ENCODE peak calls at places on chromosomes 6 and 20, in seven cellular contexts. A, S, T, Q, U, L and C are unnamed samples.

GRCh38 chr6:151577257-151577656 is 83.4 kb downstream of the CCDC170 start:
- DNase-seq in A (no peak), S (no peak), T (no peak), Q (no peak), U (no peak), L (no peak), C (no peak)

GRCh38 chr6:147676896-147677295 is 168.4 kb downstream of the SAMD5 start:
- DNase-seq in A (no peak), S (no peak), T (no peak), Q (no peak), U (no peak), L (no peak), C (no peak)

GRCh38 chr6:87806098-87806497 is 104.1 kb upstream of the AKIRIN2 start:
- DNase-seq in A (no peak), S (no peak), T (no peak), Q (no peak), U (no peak), L (no peak), C (no peak)

GRCh38 chr6:111625511-111626331 is 20.0 kb upstream of the TRAF3IP2 start:
- DNase-seq in A (no peak), S (peak; percentile 42), T (no peak), Q (no peak), U (no peak), L (peak; percentile 56), C (no peak)

GRCh38 chr6:87494761-87495422 is 22.1 kb downstream of the SLC35A1 start:
- DNase-seq in A (no peak), S (no peak), T (no peak), Q (no peak), U (no peak), L (no peak), C (no peak)

GRCh38 chr20:33667245-33668086 is 723 bp downstream of the ACTL10 start:
- DNase-seq in A (peak; percentile 39), S (peak; percentile 79), T (peak; percentile 97), Q (peak; percentile 69), U (no peak), L (no peak), C (no peak)

GRCh38 chr6:2596222-2596621 is 154.5 kb downstream of the MYLK4 start:
- DNase-seq in A (no peak), S (no peak), T (no peak), Q (no peak), U (no peak), L (no peak), C (no peak)

GRCh38 chr20:44501448-44501847 is 20.4 kb downstream of the SERINC3 start:
- DNase-seq in A (no peak), S (peak; percentile 94), T (no peak), Q (no peak), U (no peak), L (no peak), C (no peak)

GRCh38 chr6:133236898-133237297 is 4.3 kb upstream of the EYA4 start:
- DNase-seq in A (no peak), S (peak; percentile 42), T (no peak), Q (no peak), U (no peak), L (no peak), C (no peak)

GRCh38 chr6:135383297-135383696 is 114.2 kb downstream of the AHI1 start:
- DNase-seq in A (no peak), S (no peak), T (no peak), Q (no peak), U (no peak), L (no peak), C (no peak)

GRCh38 chr6:38039497-38039896 is 220.0 kb downstream of the ZFAND3 start:
- DNase-seq in A (no peak), S (no peak), T (no peak), Q (no peak), U (no peak), L (no peak), C (no peak)

GRCh38 chr6:6556162-6556737 is 32.3 kb upstream of the LY86 start:
- DNase-seq in A (no peak), S (peak; percentile 5), T (no peak), Q (no peak), U (no peak), L (no peak), C (no peak)

GRCh38 chr6:57224769-57225515 is 2.8 kb upstream of the RAB23 start:
- DNase-seq in A (no peak), S (peak; percentile 69), T (no peak), Q (no peak), U (no peak), L (no peak), C (no peak)

GRCh38 chr6:81238390-81238789 is 514.1 kb downstream of the TENT5A start:
- DNase-seq in A (no peak), S (no peak), T (no peak), Q (no peak), U (no peak), L (no peak), C (no peak)

GRCh38 chr6:165580139-165580538 is 82.9 kb downstream of the PDE10A start:
- DNase-seq in A (no peak), S (peak; percentile 62), T (no peak), Q (no peak), U (no peak), L (no peak), C (no peak)

GRCh38 chr20:62736407-62737071 is 27.9 kb downstream of the NTSR1 start:
- DNase-seq in A (no peak), S (no peak), T (no peak), Q (no peak), U (no peak), L (no peak), C (peak; percentile 30)

GRCh38 chr20:19824861-19825260 is 66.8 kb downstream of the RIN2 start:
- DNase-seq in A (no peak), S (no peak), T (no peak), Q (no peak), U (no peak), L (no peak), C (no peak)

GRCh38 chr20:10524643-10525042 is 89.5 kb downstream of the SLX4IP start:
- DNase-seq in A (no peak), S (peak; percentile 50), T (no peak), Q (no peak), U (no peak), L (no peak), C (no peak)

GRCh38 chr6:136326038-136326561 is 36.5 kb upstream of the BCLAF1 start:
- DNase-seq in A (no peak), S (peak; percentile 33), T (no peak), Q (no peak), U (no peak), L (no peak), C (peak; percentile 25)

GRCh38 chr6:132130530-132131298 is 179.5 kb upstream of the CCN2 start:
- DNase-seq in A (no peak), S (peak; percentile 86), T (no peak), Q (no peak), U (no peak), L (peak; percentile 77), C (no peak)

GRCh38 chr20:40970218-40970617 is 58.4 kb upstream of the TOP1 start:
- DNase-seq in A (no peak), S (no peak), T (no peak), Q (no peak), U (no peak), L (no peak), C (no peak)

GRCh38 chr6:14775528-14775927 is 470.3 kb upstream of the JARID2 start:
- DNase-seq in A (no peak), S (no peak), T (no peak), Q (no peak), U (no peak), L (no peak), C (no peak)

GRCh38 chr6:41607736-41608135 is 30.5 kb upstream of the MDFI start:
- DNase-seq in A (no peak), S (no peak), T (no peak), Q (peak; percentile 36), U (no peak), L (no peak), C (no peak)

GRCh38 chr6:45617441-45617840 is 239.7 kb upstream of the SUPT3H start:
- DNase-seq in A (no peak), S (peak; percentile 11), T (no peak), Q (no peak), U (no peak), L (no peak), C (no peak)
- TF ChIP-seq CTCF in A (no peak), S (no peak), T (no peak), Q (no peak), U (no peak), L (no peak), C (no peak)

DNA sequence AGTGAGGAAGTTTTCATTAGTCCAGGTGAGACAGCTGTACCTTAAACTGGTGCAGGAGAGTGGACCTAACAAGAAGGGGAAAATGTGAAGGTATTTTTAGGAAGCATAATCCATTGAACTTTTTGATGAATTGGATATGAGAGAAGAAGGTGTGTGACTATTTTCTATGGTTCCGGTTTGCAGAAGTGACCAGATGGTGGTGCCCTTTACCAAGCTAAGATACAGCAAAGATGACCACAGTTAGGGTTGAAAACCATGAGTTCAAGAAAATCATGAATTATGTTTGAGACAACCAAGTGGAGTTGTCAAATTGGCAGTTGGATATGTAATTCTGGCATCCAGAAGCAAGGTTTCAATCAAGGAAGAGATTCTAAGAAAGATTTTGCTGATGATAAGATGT is 61.9 kb upstream of the NRSN1 start:
- DNase-seq in A (no peak), S (no peak), T (peak; percentile 62), Q (no peak), U (peak; percentile 2), L (no peak), C (no peak)
- TF ChIP-seq CTCF in A (peak; percentile 70), S (no peak), T (peak; percentile 53), Q (no peak), U (peak; percentile 26), L (no peak), C (peak; percentile 18)

GRCh38 chr6:21193790-21194189 is 399.8 kb upstream of the SOX4 start:
- DNase-seq in A (no peak), S (no peak), T (no peak), Q (no peak), U (no peak), L (no peak), C (no peak)

GRCh38 chr6:21189721-21190120 is 403.8 kb upstream of the SOX4 start:
- DNase-seq in A (no peak), S (no peak), T (no peak), Q (no peak), U (no peak), L (no peak), C (no peak)

GRCh38 chr6:21187485-21187884 is 406.1 kb upstream of the SOX4 start:
- DNase-seq in A (no peak), S (no peak), T (no peak), Q (no peak), U (no peak), L (no peak), C (no peak)

GRCh38 chr6:21188505-21189223 is 404.9 kb upstream of the SOX4 start:
- DNase-seq in A (no peak), S (no peak), T (no peak), Q (no peak), U (no peak), L (no peak), C (no peak)

GRCh38 chr6:21190701-21191588 is 402.6 kb upstream of the SOX4 start:
- DNase-seq in A (no peak), S (peak; percentile 8), T (no peak), Q (no peak), U (no peak), L (no peak), C (no peak)
- TF ChIP-seq CTCF in A (no peak), S (no peak), T (no peak), Q (no peak), U (no peak), L (no peak), C (no peak)

DNA sequence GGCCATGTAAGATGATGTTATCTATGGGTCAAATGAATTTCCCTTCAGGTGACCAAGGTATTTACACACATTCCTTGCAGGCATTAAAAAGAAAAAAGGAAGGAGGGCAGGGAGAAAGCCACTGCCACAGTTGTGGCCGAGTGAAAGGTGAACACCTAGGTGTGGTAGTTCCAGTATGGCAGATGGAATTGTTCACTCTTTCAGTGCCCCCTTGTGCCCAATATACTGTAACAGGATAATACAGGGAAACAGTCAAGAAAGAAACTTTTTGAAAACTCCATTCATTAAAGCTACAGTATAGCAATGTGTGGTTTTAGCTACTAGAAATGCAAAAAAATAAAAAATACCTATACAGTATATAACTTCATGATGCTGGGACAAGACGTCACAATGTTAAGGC is 52.1 kb downstream of the BMP2 start:
- DNase-seq in A (no peak), S (peak; percentile 26), T (peak; percentile 32), Q (no peak), U (no peak), L (no peak), C (no peak)
- TF ChIP-seq CTCF in A (no peak), S (peak; percentile 13), T (no peak), Q (no peak), U (no peak), L (no peak), C (no peak)